ENCODE peak calls at places on chromosomes 3 and 15, in six cellular contexts. F is K562, V is upper lobe of left lung, N is GM12878, H is A549, O is HepG2. U is an unnamed sample.

GRCh38 chr3:177959188-177959587 is 577.0 kb upstream of the KCNMB2 start:
- ATAC-seq in F (no peak), V (no peak), N (no peak), H (no peak), O (no peak), U (no peak)

GRCh38 chr15:69609176-69609575 is 156.6 kb downstream of the RPLP1 start:
- ATAC-seq in F (no peak), V (peak; percentile 39), N (no peak), H (peak; percentile 26), O (no peak), U (no peak)

GRCh38 chr15:68989876-68990754 is 24.4 kb upstream of the NOX5 start:
- ATAC-seq in F (no peak), V (no peak), N (no peak), H (no peak), O (no peak), U (no peak)

GRCh38 chr3:64667887-64668581 is 19.8 kb downstream of the ADAMTS9 start:
- ATAC-seq in F (no peak), V (no peak), N (no peak), H (peak; percentile 62), O (no peak), U (peak; percentile 54)

GRCh38 chr15:80920271-80920699 is 69.3 kb downstream of the MESD start:
- ATAC-seq in F (no peak), V (no peak), N (peak; percentile 87), H (no peak), O (no peak), U (no peak)

GRCh38 chr15:62835762-62836161 is 206.8 kb upstream of the TPM1 start:
- ATAC-seq in F (no peak), V (no peak), N (no peak), H (no peak), O (no peak), U (peak; percentile 7)

GRCh38 chr3:133595341-133595740 is 21.9 kb downstream of the CDV3 start:
- ATAC-seq in F (no peak), V (no peak), N (peak; percentile 44), H (no peak), O (no peak), U (no peak)

GRCh38 chr15:89349212-89349558 is 14.6 kb upstream of the POLG start:
- ATAC-seq in F (no peak), V (no peak), N (no peak), H (peak; percentile 20), O (no peak), U (no peak)

GRCh38 chr3:4993276-4994143 is 14.3 kb downstream of the BHLHE40 start:
- ATAC-seq in F (no peak), V (no peak), N (peak; percentile 14), H (no peak), O (no peak), U (no peak)

GRCh38 chr15:34084086-34084485 is 17.6 kb downstream of the EMC7 start:
- ATAC-seq in F (no peak), V (no peak), N (no peak), H (no peak), O (no peak), U (peak; percentile 67)

GRCh38 chr15:50058231-50058630 is 60.8 kb downstream of the ATP8B4 start:
- ATAC-seq in F (no peak), V (no peak), N (no peak), H (no peak), O (no peak), U (no peak)

DNA sequence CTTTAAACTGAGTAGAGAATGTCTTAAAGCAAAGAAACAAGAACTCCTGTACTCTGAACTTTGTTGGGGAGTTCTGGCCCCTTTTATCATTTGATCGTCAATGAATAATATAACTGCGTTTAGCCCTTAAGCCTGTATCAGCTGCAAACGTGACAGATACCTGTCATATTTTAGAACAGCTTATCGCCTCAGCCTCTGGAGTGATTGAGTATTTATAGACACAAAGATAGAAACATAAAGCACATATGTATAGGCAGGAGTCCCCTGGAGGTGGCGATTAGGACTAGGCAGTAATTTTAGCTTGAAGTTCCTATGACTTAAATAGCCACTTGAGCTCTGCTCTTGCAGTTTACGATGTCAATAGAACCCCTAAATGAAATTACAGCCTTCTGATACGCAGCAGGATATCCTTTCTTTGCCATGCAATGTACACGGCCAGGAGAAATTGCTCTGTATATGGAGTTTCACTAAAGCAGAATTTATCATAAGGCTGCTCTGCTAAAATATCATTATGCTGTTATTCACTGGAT is 321.8 kb downstream of the TIGIT start:
- ATAC-seq in F (no peak), V (no peak), N (no peak), H (no peak), O (no peak), U (no peak)
- H3K4me3 ChIP-seq in F (no peak overlapping the region), V (no peak overlapping the region), N (no peak overlapping the region), H (no peak overlapping the region), O (no peak overlapping the region), U (no peak overlapping the region)

DNA sequence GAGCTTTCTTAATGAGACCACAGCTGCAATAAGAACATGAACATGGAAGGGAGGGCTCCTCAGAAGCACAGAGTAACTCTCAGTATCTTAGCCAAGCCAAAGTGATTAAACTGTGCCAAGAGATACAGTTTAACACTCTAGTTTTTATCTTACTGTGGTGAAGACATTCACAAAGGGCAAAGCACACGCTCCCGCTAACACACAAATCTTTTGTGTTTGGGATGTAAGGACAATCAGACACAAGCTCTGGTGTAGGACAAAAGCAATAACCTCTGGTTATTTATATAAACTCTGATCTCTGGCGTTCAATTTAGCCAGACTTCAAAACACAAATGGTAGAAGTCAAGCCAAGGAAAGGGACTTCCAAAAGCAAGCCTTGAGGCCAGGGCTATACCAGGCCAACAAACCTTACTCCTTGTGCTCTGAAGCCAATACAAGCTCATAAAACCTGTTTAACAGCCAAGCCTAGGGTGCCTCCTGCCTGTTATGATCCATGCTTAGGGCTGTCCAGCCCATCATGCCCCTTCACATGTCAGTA is 27.8 kb downstream of the DPH3 start:
- ATAC-seq in F (peak; percentile 27), V (peak; percentile 34), N (no peak), H (no peak), O (no peak), U (no peak)
- TF ChIP-seq EP300 in F (no peak), V (no peak), N (no peak), H (no peak), O (no peak), U (no peak)

DNA sequence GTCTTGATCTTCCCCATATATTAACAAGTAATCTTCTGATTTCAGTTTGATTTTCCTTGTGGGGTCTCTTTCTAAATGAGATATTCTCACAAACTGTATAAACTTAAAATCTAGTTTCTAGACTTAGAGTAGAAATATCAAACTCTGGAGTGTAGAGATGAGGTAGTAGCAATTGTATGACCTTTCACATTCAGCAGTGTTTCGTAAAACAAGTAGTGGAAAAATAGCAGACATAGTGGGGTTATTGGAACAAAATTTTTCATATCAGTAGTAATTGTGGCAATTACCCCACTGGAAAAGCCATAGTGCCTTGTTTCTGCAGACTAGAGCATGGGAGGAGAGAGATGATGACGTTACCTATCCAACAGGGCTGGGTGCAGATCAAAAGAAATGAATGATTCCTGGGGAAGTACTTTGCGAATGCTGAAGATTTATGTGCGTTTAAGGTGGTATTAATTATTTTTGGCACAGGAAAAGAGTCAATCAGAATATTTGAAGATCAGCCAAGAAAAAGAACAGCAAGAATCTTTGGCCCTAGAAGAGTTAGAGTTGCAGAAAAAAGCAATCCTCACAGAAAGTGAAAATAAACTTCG is 147.0 kb upstream of the LRRFIP2 start:
- ATAC-seq in F (no peak), V (peak; percentile 24), N (no peak), H (no peak), O (no peak), U (no peak)
- H3K4me3 ChIP-seq in F (no peak overlapping the region), V (no peak overlapping the region), N (no peak overlapping the region), H (no peak overlapping the region), O (no peak overlapping the region), U (peak overlapping the region; percentile 10)

GRCh38 chr3:36373661-36374060 is 6.6 kb upstream of the STAC start:
- ATAC-seq in F (no peak), V (no peak), N (no peak), H (no peak), O (no peak), U (no peak)

GRCh38 chr3:36373084-36373483 is 7.2 kb upstream of the STAC start:
- ATAC-seq in F (no peak), V (no peak), N (no peak), H (no peak), O (no peak), U (no peak)

DNA sequence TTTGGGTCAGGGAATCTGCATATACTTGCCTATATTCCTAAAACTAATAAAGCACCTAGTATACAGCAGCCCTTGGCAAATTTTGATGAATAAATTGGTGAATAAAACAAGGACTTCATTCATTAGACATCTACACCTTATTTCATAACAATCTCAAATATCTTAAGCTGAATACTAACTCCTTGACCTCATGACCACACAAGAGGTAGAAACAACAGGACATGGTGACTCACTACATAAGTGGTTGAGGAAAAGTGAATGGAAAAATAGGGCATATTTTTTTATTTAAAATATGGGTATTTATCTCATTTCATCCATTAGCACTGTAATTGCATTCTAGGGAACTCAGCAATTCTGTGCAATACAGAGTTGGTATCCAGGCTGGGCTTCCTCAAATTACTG is 7.8 kb upstream of the STAC start:
- ATAC-seq in F (no peak), V (no peak), N (no peak), H (no peak), O (no peak), U (no peak)
- TF ChIP-seq EP300 in F (no peak), V (no peak), N (no peak), H (no peak), O (no peak), U (no peak)

U was measured in gastroesophageal sphincter.